ENCODE peak calls at places on chromosomes 7 and 10, in six cellular contexts. One of them, this sample, is unnamed.

GRCh38 chr7:112668561-112668960 is 121.6 kb downstream of the TMEM168 start:
- DNase-seq in left colon: no peak
- DNase-seq in AG09309: no peak
- DNase-seq in effector memory CD4-positive, alpha-beta T cell: no peak
- DNase-seq in H9: no peak
- DNase-seq in NCI-H1417: no peak
- DNase-seq in this sample: no peak

GRCh38 chr7:157391036-157391710 is 54.4 kb downstream of the DNAJB6 start:
- DNase-seq in left colon: no peak
- DNase-seq in AG09309: no peak
- DNase-seq in effector memory CD4-positive, alpha-beta T cell: no peak
- DNase-seq in H9: no peak
- DNase-seq in NCI-H1417: no peak
- DNase-seq in this sample: no peak

GRCh38 chr10:80163741-80164341 is 31.3 kb downstream of the PLAC9 start:
- DNase-seq in left colon: peak
- DNase-seq in AG09309: no peak
- DNase-seq in effector memory CD4-positive, alpha-beta T cell: no peak
- DNase-seq in H9: no peak
- DNase-seq in NCI-H1417: peak
- DNase-seq in this sample: no peak

GRCh38 chr7:30977896-30978564 is 14.3 kb downstream of the GHRHR start:
- DNase-seq in left colon: peak
- DNase-seq in AG09309: no peak
- DNase-seq in effector memory CD4-positive, alpha-beta T cell: no peak
- DNase-seq in H9: peak
- DNase-seq in NCI-H1417: peak
- DNase-seq in this sample: no peak

GRCh38 chr10:49664842-49665355 is 14.6 kb upstream of the C10orf53 start:
- DNase-seq in left colon: no peak
- DNase-seq in AG09309: no peak
- DNase-seq in effector memory CD4-positive, alpha-beta T cell: no peak
- DNase-seq in H9: peak
- DNase-seq in NCI-H1417: no peak
- DNase-seq in this sample: no peak

GRCh38 chr10:92839191-92840085 is 8.9 kb upstream of the EXOC6 start:
- DNase-seq in left colon: peak
- DNase-seq in AG09309: no peak
- DNase-seq in effector memory CD4-positive, alpha-beta T cell: no peak
- DNase-seq in H9: peak
- DNase-seq in NCI-H1417: peak
- DNase-seq in this sample: peak

GRCh38 chr7:101558742-101559325 is 70.3 kb downstream of the MYL10 start:
- DNase-seq in left colon: no peak
- DNase-seq in AG09309: no peak
- DNase-seq in effector memory CD4-positive, alpha-beta T cell: no peak
- DNase-seq in H9: peak
- DNase-seq in NCI-H1417: no peak
- DNase-seq in this sample: no peak

GRCh38 chr7:5620459-5620881 is 161.0 kb downstream of the RNF216 start:
- DNase-seq in left colon: no peak
- DNase-seq in AG09309: no peak
- DNase-seq in effector memory CD4-positive, alpha-beta T cell: no peak
- DNase-seq in H9: no peak
- DNase-seq in NCI-H1417: peak
- DNase-seq in this sample: no peak

GRCh38 chr7:130945411-130945811 is 211.4 kb upstream of the KLF14 start:
- DNase-seq in left colon: no peak
- DNase-seq in AG09309: no peak
- DNase-seq in effector memory CD4-positive, alpha-beta T cell: no peak
- DNase-seq in H9: no peak
- DNase-seq in NCI-H1417: no peak
- DNase-seq in this sample: no peak

GRCh38 chr7:133372337-133372736 is 119.5 kb downstream of the EXOC4 start:
- DNase-seq in left colon: no peak
- DNase-seq in AG09309: no peak
- DNase-seq in effector memory CD4-positive, alpha-beta T cell: no peak
- DNase-seq in H9: no peak
- DNase-seq in NCI-H1417: no peak
- DNase-seq in this sample: no peak

GRCh38 chr10:96910488-96911395 is 78.6 kb downstream of the LCOR start:
- DNase-seq in left colon: no peak
- DNase-seq in AG09309: no peak
- DNase-seq in effector memory CD4-positive, alpha-beta T cell: no peak
- DNase-seq in H9: no peak
- DNase-seq in NCI-H1417: peak
- DNase-seq in this sample: no peak

GRCh38 chr7:29502133-29502532 is 61.5 kb upstream of the PRR15 start:
- DNase-seq in left colon: no peak
- DNase-seq in AG09309: no peak
- DNase-seq in effector memory CD4-positive, alpha-beta T cell: no peak
- DNase-seq in H9: no peak
- DNase-seq in NCI-H1417: no peak
- DNase-seq in this sample: no peak

GRCh38 chr10:86535057-86535882 is 13.7 kb upstream of the WAPL start:
- DNase-seq in left colon: peak
- DNase-seq in AG09309: no peak
- DNase-seq in effector memory CD4-positive, alpha-beta T cell: peak
- DNase-seq in H9: peak
- DNase-seq in NCI-H1417: no peak
- DNase-seq in this sample: peak

GRCh38 chr7:35036361-35037171 is 719 bp downstream of the DPY19L1 start:
- DNase-seq in left colon: peak
- DNase-seq in AG09309: no peak
- DNase-seq in effector memory CD4-positive, alpha-beta T cell: peak
- DNase-seq in H9: peak
- DNase-seq in NCI-H1417: peak
- DNase-seq in this sample: peak

GRCh38 chr7:127768241-127768640 is 116.2 kb downstream of the SND1 start:
- DNase-seq in left colon: no peak
- DNase-seq in AG09309: no peak
- DNase-seq in effector memory CD4-positive, alpha-beta T cell: no peak
- DNase-seq in H9: no peak
- DNase-seq in NCI-H1417: no peak
- DNase-seq in this sample: no peak

GRCh38 chr7:136009488-136010079 is 32.4 kb upstream of the MTPN start:
- DNase-seq in left colon: no peak
- DNase-seq in AG09309: no peak
- DNase-seq in effector memory CD4-positive, alpha-beta T cell: no peak
- DNase-seq in H9: no peak
- DNase-seq in NCI-H1417: peak
- DNase-seq in this sample: no peak

GRCh38 chr7:112887-113286 is 79.5 kb upstream of the FAM20C start:
- DNase-seq in left colon: no peak
- DNase-seq in AG09309: no peak
- DNase-seq in effector memory CD4-positive, alpha-beta T cell: no peak
- DNase-seq in H9: no peak
- DNase-seq in NCI-H1417: no peak
- DNase-seq in this sample: no peak

GRCh38 chr10:114611617-114612016 is 46.5 kb downstream of the ABLIM1 start:
- DNase-seq in left colon: no peak
- DNase-seq in AG09309: no peak
- DNase-seq in effector memory CD4-positive, alpha-beta T cell: no peak
- DNase-seq in H9: no peak
- DNase-seq in NCI-H1417: peak
- DNase-seq in this sample: no peak

GRCh38 chr10:50416181-50416824 is 165.0 kb upstream of the ASAH2 start:
- DNase-seq in left colon: no peak
- DNase-seq in AG09309: no peak
- DNase-seq in effector memory CD4-positive, alpha-beta T cell: no peak
- DNase-seq in H9: no peak
- DNase-seq in NCI-H1417: no peak
- DNase-seq in this sample: no peak

GRCh38 chr7:46385662-46386309 is 464.7 kb upstream of the IGFBP3 start:
- DNase-seq in left colon: no peak
- DNase-seq in AG09309: peak
- DNase-seq in effector memory CD4-positive, alpha-beta T cell: no peak
- DNase-seq in H9: no peak
- DNase-seq in NCI-H1417: no peak
- DNase-seq in this sample: no peak

GRCh38 chr7:16428672-16429071 is 7.3 kb upstream of the CRPPA start:
- DNase-seq in left colon: peak
- DNase-seq in AG09309: peak
- DNase-seq in effector memory CD4-positive, alpha-beta T cell: no peak
- DNase-seq in H9: no peak
- DNase-seq in NCI-H1417: no peak
- DNase-seq in this sample: no peak

GRCh38 chr7:28629216-28629848 is 217.0 kb downstream of the CREB5 start:
- DNase-seq in left colon: peak
- DNase-seq in AG09309: no peak
- DNase-seq in effector memory CD4-positive, alpha-beta T cell: no peak
- DNase-seq in H9: no peak
- DNase-seq in NCI-H1417: no peak
- DNase-seq in this sample: no peak

GRCh38 chr7:100400656-100401055 is 27.4 kb downstream of the PILRA start:
- DNase-seq in left colon: no peak
- DNase-seq in AG09309: no peak
- DNase-seq in effector memory CD4-positive, alpha-beta T cell: no peak
- DNase-seq in H9: peak
- DNase-seq in NCI-H1417: peak
- DNase-seq in this sample: no peak

GRCh38 chr7:151426486-151426905 is 13.4 kb downstream of the CRYGN start:
- DNase-seq in left colon: peak
- DNase-seq in AG09309: peak
- DNase-seq in effector memory CD4-positive, alpha-beta T cell: no peak
- DNase-seq in H9: no peak
- DNase-seq in NCI-H1417: no peak
- DNase-seq in this sample: no peak

GRCh38 chr10:4767033-4767814 is 58.8 kb upstream of the AKR1E2 start:
- DNase-seq in left colon: peak
- DNase-seq in AG09309: no peak
- DNase-seq in effector memory CD4-positive, alpha-beta T cell: no peak
- DNase-seq in H9: no peak
- DNase-seq in NCI-H1417: peak
- DNase-seq in this sample: no peak

GRCh38 chr7:148697256-148697841 is 1.4 kb upstream of the CUL1 start:
- DNase-seq in left colon: peak
- DNase-seq in AG09309: no peak
- DNase-seq in effector memory CD4-positive, alpha-beta T cell: peak
- DNase-seq in H9: no peak
- DNase-seq in NCI-H1417: peak
- DNase-seq in this sample: no peak

GRCh38 chr10:84334806-84335205 is 6.4 kb downstream of the CCSER2 start:
- DNase-seq in left colon: no peak
- DNase-seq in AG09309: no peak
- DNase-seq in effector memory CD4-positive, alpha-beta T cell: no peak
- DNase-seq in H9: no peak
- DNase-seq in NCI-H1417: no peak
- DNase-seq in this sample: no peak

GRCh38 chr7:100799037-100799896 is 28.1 kb downstream of the EPHB4 start:
- DNase-seq in left colon: peak
- DNase-seq in AG09309: peak
- DNase-seq in effector memory CD4-positive, alpha-beta T cell: no peak
- DNase-seq in H9: peak
- DNase-seq in NCI-H1417: peak
- DNase-seq in this sample: no peak

GRCh38 chr10:63388421-63389031 is 77.3 kb downstream of the JMJD1C start:
- DNase-seq in left colon: no peak
- DNase-seq in AG09309: no peak
- DNase-seq in effector memory CD4-positive, alpha-beta T cell: no peak
- DNase-seq in H9: no peak
- DNase-seq in NCI-H1417: no peak
- DNase-seq in this sample: no peak

GRCh38 chr10:3775671-3776551 is 9.1 kb downstream of the KLF6 start:
- DNase-seq in left colon: no peak
- DNase-seq in AG09309: no peak
- DNase-seq in effector memory CD4-positive, alpha-beta T cell: no peak
- DNase-seq in H9: peak
- DNase-seq in NCI-H1417: peak
- DNase-seq in this sample: no peak